ENCODE peak calls at places on chromosomes 12 and 14, in eight cellular contexts. P is choroid plexus epithelial cell; E is endodermal cell; S is AG09309; N is CD8-positive, alpha-beta T cell; U is cardiac fibroblast; A is Peyer's patch; K is A673. R is an unnamed sample.

GRCh38 chr12:65414526-65414925 is 136.0 kb downstream of the MSRB3 start:
- DNase-seq in P (peak), E (no peak), S (no peak), N (no peak), U (peak), A (no peak), K (no peak), R (no peak)

GRCh38 chr12:93621986-93622385 is 49.5 kb downstream of the SOCS2 start:
- DNase-seq in P (peak), E (no peak), S (no peak), N (no peak), U (peak), A (no peak), K (no peak), R (no peak)

GRCh38 chr12:41981758-41982157 is 162.9 kb downstream of the GXYLT1 start:
- DNase-seq in P (peak), E (no peak), S (no peak), N (no peak), U (no peak), A (no peak), K (peak), R (no peak)

GRCh38 chr14:73008501-73008900 is 18.4 kb downstream of the ZFYVE1 start:
- DNase-seq in P (peak), E (no peak), S (peak), N (no peak), U (peak), A (no peak), K (no peak), R (no peak)

GRCh38 chr12:4962539-4963486 is 53.1 kb downstream of the KCNA1 start:
- DNase-seq in P (no peak), E (peak), S (no peak), N (no peak), U (no peak), A (no peak), K (peak), R (no peak)

GRCh38 chr14:89251066-89251465 is 166.0 kb downstream of the FOXN3 start:
- DNase-seq in P (peak), E (no peak), S (no peak), N (no peak), U (no peak), A (no peak), K (no peak), R (no peak)

GRCh38 chr12:89791286-89791685 is 82.6 kb upstream of the ATP2B1 start:
- DNase-seq in P (no peak), E (no peak), S (no peak), N (no peak), U (no peak), A (no peak), K (no peak), R (no peak)

GRCh38 chr14:98008381-98009113 is 1211.4 kb downstream of the VRK1 start:
- DNase-seq in P (no peak), E (no peak), S (no peak), N (no peak), U (no peak), A (no peak), K (no peak), R (no peak)

GRCh38 chr14:91305650-91306431 is 61.3 kb upstream of the GPR68 start:
- DNase-seq in P (no peak), E (peak), S (no peak), N (no peak), U (no peak), A (no peak), K (no peak), R (no peak)

GRCh38 chr12:89962648-89963047 is 254.0 kb upstream of the ATP2B1 start:
- DNase-seq in P (no peak), E (no peak), S (no peak), N (no peak), U (no peak), A (no peak), K (no peak), R (no peak)

GRCh38 chr12:118038122-118038521 is 21.6 kb downstream of the RFC5 start:
- DNase-seq in P (no peak), E (peak), S (no peak), N (no peak), U (no peak), A (no peak), K (no peak), R (no peak)

GRCh38 chr14:101808894-101809670 is 47.6 kb downstream of the PPP2R5C start:
- DNase-seq in P (no peak), E (no peak), S (no peak), N (no peak), U (no peak), A (no peak), K (no peak), R (no peak)

GRCh38 chr12:1553987-1554982 is 40.1 kb downstream of the FBXL14 start:
- DNase-seq in P (no peak), E (no peak), S (no peak), N (no peak), U (no peak), A (no peak), K (no peak), R (no peak)

GRCh38 chr12:5873341-5873919 is 71.6 kb downstream of the ANO2 start:
- DNase-seq in P (no peak), E (peak), S (no peak), N (no peak), U (no peak), A (no peak), K (no peak), R (no peak)

GRCh38 chr12:65999564-66000280 is 130.8 kb downstream of the LLPH start:
- DNase-seq in P (peak), E (no peak), S (no peak), N (no peak), U (peak), A (no peak), K (no peak), R (peak)

GRCh38 chr12:103901518-103902173 is 28.6 kb upstream of the HSP90B1 start:
- DNase-seq in P (no peak), E (no peak), S (no peak), N (peak), U (no peak), A (peak), K (no peak), R (no peak)

GRCh38 chr14:104461676-104462443 is 117.7 kb upstream of the C14orf180 start:
- DNase-seq in P (no peak), E (peak), S (no peak), N (no peak), U (no peak), A (no peak), K (peak), R (no peak)

GRCh38 chr12:19181666-19182426 is 52.3 kb downstream of the PLEKHA5 start:
- DNase-seq in P (peak), E (no peak), S (no peak), N (no peak), U (peak), A (no peak), K (peak), R (no peak)

GRCh38 chr14:91910201-91910600 is 37.3 kb downstream of the FBLN5 start:
- DNase-seq in P (no peak), E (no peak), S (no peak), N (no peak), U (no peak), A (no peak), K (no peak), R (no peak)

GRCh38 chr14:22955702-22956575 is 951 bp downstream of the HAUS4 start:
- DNase-seq in P (no peak), E (no peak), S (no peak), N (no peak), U (no peak), A (no peak), K (no peak), R (no peak)

GRCh38 chr14:39233680-39234326 is at the start of gene MIA2:
- DNase-seq in P (no peak), E (no peak), S (no peak), N (no peak), U (no peak), A (no peak), K (no peak), R (no peak)

GRCh38 chr12:92735131-92735721 is 32.4 kb downstream of the PLEKHG7 start:
- DNase-seq in P (peak), E (no peak), S (peak), N (no peak), U (peak), A (no peak), K (peak), R (peak)

GRCh38 chr12:55446334-55446733 is 2.5 kb downstream of the OR6C2 start:
- DNase-seq in P (no peak), E (no peak), S (no peak), N (no peak), U (no peak), A (no peak), K (no peak), R (no peak)
- TF ChIP-seq CTCF in P (no peak), E (peak), S (no peak), N (no peak), U (no peak), A (no peak), K (no peak), R (no peak)

DNA sequence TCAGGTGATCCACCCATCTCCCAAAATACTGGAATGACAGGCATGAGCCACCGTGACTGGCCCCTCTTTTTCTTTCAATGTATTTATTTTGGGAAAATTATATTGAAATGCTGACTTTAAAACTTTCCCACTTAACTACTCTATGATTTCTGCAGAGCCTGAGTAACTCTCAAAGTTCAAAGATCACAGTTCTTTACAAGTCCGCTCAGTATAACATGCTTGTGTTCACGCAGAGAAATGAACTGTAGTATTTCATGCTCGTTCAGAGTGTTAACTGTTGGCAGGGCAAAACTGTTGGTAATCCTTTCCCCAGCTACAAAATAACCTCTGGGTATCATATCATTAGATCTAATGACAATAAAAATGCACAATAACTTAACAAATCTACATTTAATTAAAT is 50.7 kb upstream of the ADAMTS20 start:
- DNase-seq in P (no peak), E (no peak), S (no peak), N (no peak), U (no peak), A (no peak), K (no peak), R (no peak)
- H3K4me3 ChIP-seq in P (no peak), E (no peak), S (no peak), N (no peak), U (no peak), A (no peak), K (no peak), R (no peak)

GRCh38 chr12:127690161-127690560 is 576.8 kb upstream of the TMEM132C start:
- DNase-seq in P (peak), E (no peak), S (no peak), N (no peak), U (no peak), A (no peak), K (peak), R (no peak)
- TF ChIP-seq CTCF in P (peak), E (peak), S (peak), N (no peak), U (no peak), A (no peak), K (peak), R (peak)

GRCh38 chr12:25056486-25057130 is 107.7 kb upstream of the BCAT1 start:
- DNase-seq in P (peak), E (no peak), S (no peak), N (no peak), U (no peak), A (no peak), K (no peak), R (no peak)

GRCh38 chr12:25054783-25055144 is 105.9 kb upstream of the BCAT1 start:
- DNase-seq in P (peak), E (no peak), S (no peak), N (peak), U (no peak), A (peak), K (no peak), R (no peak)

GRCh38 chr12:25054076-25054782 is 105.3 kb upstream of the BCAT1 start:
- DNase-seq in P (peak), E (no peak), S (no peak), N (no peak), U (no peak), A (no peak), K (no peak), R (no peak)

GRCh38 chr12:25058012-25058411 is 109.1 kb upstream of the BCAT1 start:
- DNase-seq in P (no peak), E (no peak), S (no peak), N (no peak), U (no peak), A (no peak), K (no peak), R (no peak)

GRCh38 chr12:25056011-25056410 is 107.1 kb upstream of the BCAT1 start:
- DNase-seq in P (no peak), E (no peak), S (no peak), N (no peak), U (no peak), A (no peak), K (no peak), R (no peak)
- H3K4me3 ChIP-seq in P (no peak), E (no peak), S (no peak), N (peak), U (no peak), A (no peak), K (no peak), R (no peak)

DNA sequence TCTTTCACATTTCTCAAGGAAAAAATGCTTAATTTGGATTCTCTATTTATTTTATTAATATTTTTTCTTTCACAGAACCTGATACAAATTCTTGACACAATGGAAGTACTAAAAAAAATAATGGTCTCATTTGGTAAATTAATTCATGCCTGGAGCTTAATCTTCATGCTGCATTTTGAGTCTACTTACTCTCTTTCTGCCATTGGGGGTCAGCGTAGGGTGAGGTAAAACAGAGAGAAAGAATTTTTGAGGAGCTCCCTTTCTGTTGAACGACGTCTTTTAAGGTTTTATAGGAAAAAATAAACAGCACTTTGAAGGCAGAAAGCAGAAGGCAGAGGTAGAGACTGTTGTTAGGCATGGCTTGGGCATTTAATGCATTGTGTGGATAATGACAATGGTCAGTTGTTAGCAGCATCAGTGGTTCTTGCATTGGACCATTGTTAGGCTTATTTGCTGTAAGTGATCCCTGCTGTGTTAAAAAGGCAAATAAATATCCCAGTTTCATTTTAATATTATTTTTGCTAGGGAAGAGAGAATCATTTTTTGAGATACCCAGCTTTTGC is 557.2 kb upstream of the STXBP6 start:
- DNase-seq in P (no peak), E (no peak), S (no peak), N (no peak), U (no peak), A (no peak), K (peak), R (no peak)
- TF ChIP-seq CTCF in P (no peak), E (peak), S (no peak), N (no peak), U (no peak), A (no peak), K (peak), R (no peak)

DNA sequence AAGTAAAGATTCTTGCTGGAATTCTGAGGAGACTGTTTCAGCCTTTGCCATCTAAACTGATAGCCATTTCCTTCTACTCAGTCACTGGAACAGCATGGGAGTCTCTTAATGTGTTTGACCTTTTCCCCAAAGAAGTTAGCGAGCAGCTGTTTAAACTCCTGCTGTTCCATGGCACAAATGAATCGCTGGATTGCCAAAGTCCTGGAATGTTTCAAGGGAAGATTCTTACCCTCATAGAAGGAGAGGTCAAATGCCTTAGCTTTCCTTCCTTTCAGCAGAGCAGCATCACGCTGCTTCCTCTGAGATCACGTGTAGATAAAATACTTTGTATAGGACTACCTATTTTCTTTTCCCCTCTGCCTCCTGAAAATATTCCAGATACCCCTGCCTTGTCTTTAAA is 10.5 kb upstream of the NR2C1 start:
- DNase-seq in P (peak), E (no peak), S (peak), N (no peak), U (peak), A (no peak), K (no peak), R (peak)
- H3K4me3 ChIP-seq in P (no peak), E (no peak), S (no peak), N (no peak), U (no peak), A (no peak), K (no peak), R (no peak)

GRCh38 chr14:93219103-93219726 is 12.2 kb downstream of the UBR7 start:
- DNase-seq in P (peak), E (peak), S (no peak), N (no peak), U (peak), A (peak), K (peak), R (peak)
- TF ChIP-seq CTCF in P (peak), E (peak), S (peak), N (peak), U (peak), A (no peak), K (peak), R (peak)

DNA sequence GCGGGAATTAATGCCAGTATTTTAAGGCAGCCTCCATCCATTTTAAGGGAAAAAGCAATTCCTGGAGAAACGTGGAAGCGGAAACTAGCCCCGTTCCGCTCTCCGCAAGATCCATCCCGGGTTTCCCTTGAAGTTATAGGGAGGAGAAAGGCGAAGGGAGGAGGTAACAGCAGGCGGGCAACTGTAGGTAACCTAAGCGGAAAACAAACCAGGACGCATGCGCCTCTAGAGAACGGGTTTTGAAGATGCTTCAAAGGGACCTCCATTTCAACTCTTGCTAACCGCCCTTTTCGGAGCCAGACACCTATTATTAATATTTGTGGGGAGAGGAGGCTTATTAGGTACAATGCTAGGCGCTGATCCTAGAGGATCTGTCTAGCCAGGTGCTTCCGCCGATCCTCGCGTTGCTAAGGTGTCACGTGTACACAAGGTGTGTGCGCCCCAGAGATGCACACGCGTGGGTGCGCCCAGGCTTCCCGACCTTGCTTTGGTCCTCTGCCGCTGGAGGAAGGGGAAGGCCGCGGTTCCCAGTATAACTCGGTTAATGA is 6.2 kb downstream of the TBX5 start:
- DNase-seq in P (no peak), E (peak), S (no peak), N (no peak), U (peak), A (no peak), K (no peak), R (no peak)
- H3K4me3 ChIP-seq in P (no peak), E (no peak), S (peak), N (no peak), U (no peak), A (no peak), K (no peak), R (no peak)

R was measured in epithelial cell of proximal tubule.